ENCODE peak calls at places on chromosomes 13 and 19, in nine cellular contexts. D is glutamatergic neuron, V is BE2C, L is progenitor cell of endocrine pancreas, Z is DND-41, N is left ventricle myocardium inferior, C is AG10803, Y is tibial nerve, X is brain microvascular endothelial cell. J is an unnamed sample.
A peak's percentile ranks its signal among the peaks of the same experiment; 100 is the strongest.

GRCh38 chr13:68081051-68081450 is 850.9 kb upstream of the PCDH9 start:
- DNase-seq in X (no peak), Y (no peak), V (no peak), Z (no peak), D (no peak), L (no peak), N (no peak), C (no peak), J (no peak)

GRCh38 chr13:89082623-89083022 is 1411.5 kb downstream of the SLITRK5 start:
- DNase-seq in N (no peak), V (no peak), Z (no peak), L (no peak), Y (no peak), X (no peak), C (no peak), D (no peak), J (no peak)

GRCh38 chr19:47227347-47228167 is 3.4 kb downstream of the BBC3 start:
- DNase-seq in D (peak; percentile 92), V (peak; percentile 78), Y (peak; percentile 85), C (peak; percentile 97), N (peak; percentile 93), L (peak; percentile 59), Z (no peak), X (peak; percentile 90), J (peak; percentile 85)

GRCh38 chr19:13983213-13983889 is 22.8 kb downstream of the RFX1 start:
- DNase-seq in Y (no peak), Z (no peak), X (no peak), L (no peak), V (no peak), D (no peak), C (no peak), N (no peak), J (no peak)

GRCh38 chr13:40169476-40169875 is 497.0 kb downstream of the FOXO1 start:
- DNase-seq in V (no peak), Y (no peak), Z (no peak), L (no peak), C (no peak), D (no peak), N (no peak), X (no peak), J (no peak)

GRCh38 chr19:11699931-11700794 is 38.6 kb downstream of the ZNF823 start:
- DNase-seq in D (no peak), Y (peak; percentile 9), L (no peak), Z (peak; percentile 36), X (peak; percentile 37), C (peak; percentile 40), N (no peak), V (peak; percentile 15), J (no peak)

GRCh38 chr19:40633207-40633606 is 32.0 kb downstream of the LTBP4 start:
- DNase-seq in D (no peak), N (no peak), Y (no peak), V (no peak), C (peak; percentile 35), X (peak; percentile 47), L (no peak), Z (no peak), J (no peak)

GRCh38 chr19:44111910-44112463 is 1.2 kb upstream of the ZNF225 start:
- DNase-seq in D (peak; percentile 58), L (no peak), Y (no peak), Z (no peak), C (peak; percentile 79), V (peak; percentile 89), N (no peak), X (peak; percentile 94), J (no peak)

GRCh38 chr13:50268500-50268899 is 253.3 kb downstream of the KCNRG start:
- DNase-seq in Y (no peak), D (no peak), C (no peak), X (no peak), L (no peak), N (no peak), V (no peak), Z (no peak), J (no peak)

GRCh38 chr13:32585625-32586021 is 629 bp upstream of the PDS5B start:
- DNase-seq in X (peak; percentile 0), N (no peak), Y (no peak), D (peak; percentile 23), Z (peak; percentile 10), V (no peak), C (peak; percentile 62), L (no peak), J (peak; percentile 14)

GRCh38 chr19:5580116-5580515 is 12.4 kb upstream of the TINCR start:
- DNase-seq in V (no peak), Y (no peak), D (no peak), C (no peak), N (no peak), L (no peak), Z (no peak), X (no peak), J (no peak)

GRCh38 chr13:48505597-48506091 is 27.2 kb downstream of the RCBTB2 start:
- DNase-seq in N (no peak), C (peak; percentile 88), L (no peak), D (no peak), X (no peak), V (no peak), Z (peak; percentile 81), Y (peak; percentile 57), J (peak; percentile 72)

GRCh38 chr19:48777139-48777538 is 21.8 kb downstream of the FGF21 start:
- DNase-seq in D (no peak), C (no peak), X (no peak), V (no peak), L (no peak), Z (no peak), N (no peak), Y (no peak), J (no peak)

GRCh38 chr19:10290876-10291553 is 1.3 kb downstream of the ICAM5 start:
- DNase-seq in Y (no peak), N (peak; percentile 72), Z (no peak), X (no peak), L (no peak), C (peak; percentile 41), D (peak; percentile 65), V (no peak), J (peak; percentile 69)

GRCh38 chr19:34274827-34275625 is 20.7 kb downstream of the GARRE1 start:
- DNase-seq in N (no peak), V (no peak), D (no peak), X (peak; percentile 45), Z (no peak), C (peak; percentile 98), Y (no peak), L (no peak), J (no peak)
- TF ChIP-seq CTCF in N (no peak), V (no peak), D (no peak), X (no peak), Z (no peak), C (peak; percentile 49), Y (no peak), L (no peak), J (no peak)

GRCh38 chr19:3808420-3809143 is 22.4 kb upstream of the MATK start:
- DNase-seq in Y (no peak), Z (no peak), X (no peak), D (no peak), C (no peak), N (no peak), V (no peak), L (no peak), J (no peak)

GRCh38 chr19:3804429-3804828 is 18.2 kb upstream of the MATK start:
- DNase-seq in C (no peak), V (no peak), Y (no peak), Z (no peak), L (no peak), X (no peak), D (no peak), N (no peak), J (no peak)

GRCh38 chr19:3805859-3806258 is 19.7 kb upstream of the MATK start:
- DNase-seq in V (no peak), X (no peak), N (no peak), C (no peak), L (no peak), D (no peak), Y (no peak), Z (no peak), J (no peak)

GRCh38 chr19:3807574-3808354 is 21.6 kb upstream of the MATK start:
- DNase-seq in N (no peak), C (no peak), L (no peak), V (no peak), X (no peak), Z (no peak), D (no peak), Y (no peak), J (no peak)

GRCh38 chr19:3807131-3807480 is 20.9 kb upstream of the MATK start:
- DNase-seq in N (no peak), L (no peak), V (no peak), D (no peak), C (no peak), Z (no peak), Y (no peak), X (no peak), J (no peak)
- TF ChIP-seq CTCF in N (no peak), L (no peak), V (no peak), D (no peak), C (no peak), Z (no peak), Y (no peak), X (no peak), J (no peak)

GRCh38 chr19:41995959-41996797 is 2.1 kb upstream of the ATP1A3 start:
- DNase-seq in N (no peak), Y (no peak), L (no peak), V (peak; percentile 82), Z (peak; percentile 26), D (peak; percentile 88), C (no peak), X (no peak), J (no peak)
- TF ChIP-seq CTCF in N (no peak), Y (no peak), L (no peak), V (no peak), Z (no peak), D (no peak), C (no peak), X (no peak), J (no peak)

DNA sequence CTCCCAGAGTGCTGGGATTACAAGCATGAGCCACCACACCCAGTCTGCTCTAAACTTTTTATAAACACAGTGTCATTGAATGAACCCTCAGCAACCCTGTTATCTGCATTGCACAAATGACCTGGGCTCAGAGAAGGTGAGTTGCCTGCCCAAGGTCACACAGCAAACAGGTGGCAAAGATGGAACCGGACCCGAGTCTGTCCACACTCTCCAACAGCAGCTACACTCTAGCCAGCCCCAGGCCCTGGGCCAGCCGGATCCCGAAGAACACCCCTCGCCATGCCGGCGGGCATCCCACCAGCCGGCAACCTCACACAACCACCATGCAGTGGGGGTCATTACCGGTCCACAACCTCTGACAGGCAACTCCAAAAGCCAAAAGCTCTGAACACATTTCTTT is 14.5 kb downstream of the ERCC2 start:
- DNase-seq in L (no peak), Y (no peak), V (no peak), D (no peak), X (no peak), C (no peak), N (no peak), Z (no peak), J (no peak)
- TF ChIP-seq CTCF in L (no peak), Y (no peak), V (no peak), D (no peak), X (no peak), C (no peak), N (no peak), Z (no peak), J (no peak)